ENCODE peak calls at places on chromosomes 12 and 14, in nine cellular contexts. One of them, this sample, is unnamed.
A peak's percentile ranks its signal among the peaks of the same experiment; 100 is the strongest.

GRCh38 chr12:45583011-45583657 is 146.4 kb upstream of the ARID2 start:
- DNase-seq in caudate nucleus: no peak
- DNase-seq in nephron progenitor cell: no peak
- DNase-seq in OCI-M1: peak; percentile 84
- DNase-seq in stimulated activated CD4-positive, alpha-beta T cell treated with anti-CD3 and anti-CD28 coated beads, Interleukin-1b, Interleukin-23, amount 100 ng/mL, for 1 hour: no peak
- DNase-seq in NCI-H1092: no peak
- DNase-seq in endothelial cell: no peak
- DNase-seq in NCI-H748 treated with DMSO at 0.1 percent for 48 hours: no peak
- DNase-seq in osteocyte: no peak
- DNase-seq in this sample: no peak

GRCh38 chr12:111840831-111841230 is 1.2 kb upstream of the MAPKAPK5 start:
- DNase-seq in caudate nucleus: no peak
- DNase-seq in nephron progenitor cell: no peak
- DNase-seq in OCI-M1: peak; percentile 43
- DNase-seq in stimulated activated CD4-positive, alpha-beta T cell treated with anti-CD3 and anti-CD28 coated beads, Interleukin-1b, Interleukin-23, amount 100 ng/mL, for 1 hour: no peak
- DNase-seq in NCI-H1092: no peak
- DNase-seq in endothelial cell: no peak
- DNase-seq in NCI-H748 treated with DMSO at 0.1 percent for 48 hours: no peak
- DNase-seq in osteocyte: no peak
- DNase-seq in this sample: no peak

GRCh38 chr12:113048716-113049127 is 7.8 kb upstream of the DTX1 start:
- DNase-seq in caudate nucleus: no peak
- DNase-seq in nephron progenitor cell: peak; percentile 66
- DNase-seq in OCI-M1: peak; percentile 83
- DNase-seq in stimulated activated CD4-positive, alpha-beta T cell treated with anti-CD3 and anti-CD28 coated beads, Interleukin-1b, Interleukin-23, amount 100 ng/mL, for 1 hour: peak; percentile 34
- DNase-seq in NCI-H1092: peak; percentile 69
- DNase-seq in endothelial cell: peak; percentile 69
- DNase-seq in NCI-H748 treated with DMSO at 0.1 percent for 48 hours: peak; percentile 55
- DNase-seq in osteocyte: no peak
- DNase-seq in this sample: peak; percentile 79

GRCh38 chr12:7716391-7716790 is 5.2 kb downstream of the DPPA3 start:
- DNase-seq in caudate nucleus: no peak
- DNase-seq in nephron progenitor cell: no peak
- DNase-seq in OCI-M1: peak; percentile 79
- DNase-seq in stimulated activated CD4-positive, alpha-beta T cell treated with anti-CD3 and anti-CD28 coated beads, Interleukin-1b, Interleukin-23, amount 100 ng/mL, for 1 hour: no peak
- DNase-seq in NCI-H1092: no peak
- DNase-seq in endothelial cell: no peak
- DNase-seq in NCI-H748 treated with DMSO at 0.1 percent for 48 hours: no peak
- DNase-seq in osteocyte: no peak
- DNase-seq in this sample: peak; percentile 47

GRCh38 chr14:87869619-87870583 is 123.1 kb downstream of the GALC start:
- DNase-seq in caudate nucleus: no peak
- DNase-seq in nephron progenitor cell: no peak
- DNase-seq in OCI-M1: peak; percentile 25
- DNase-seq in stimulated activated CD4-positive, alpha-beta T cell treated with anti-CD3 and anti-CD28 coated beads, Interleukin-1b, Interleukin-23, amount 100 ng/mL, for 1 hour: no peak
- DNase-seq in NCI-H1092: no peak
- DNase-seq in endothelial cell: no peak
- DNase-seq in NCI-H748 treated with DMSO at 0.1 percent for 48 hours: no peak
- DNase-seq in osteocyte: no peak
- DNase-seq in this sample: peak; percentile 26

GRCh38 chr14:104897286-104898194 is 27.1 kb upstream of the PLD4 start:
- DNase-seq in caudate nucleus: no peak
- DNase-seq in nephron progenitor cell: no peak
- DNase-seq in OCI-M1: no peak
- DNase-seq in stimulated activated CD4-positive, alpha-beta T cell treated with anti-CD3 and anti-CD28 coated beads, Interleukin-1b, Interleukin-23, amount 100 ng/mL, for 1 hour: no peak
- DNase-seq in NCI-H1092: no peak
- DNase-seq in endothelial cell: peak; percentile 4
- DNase-seq in NCI-H748 treated with DMSO at 0.1 percent for 48 hours: no peak
- DNase-seq in osteocyte: no peak
- DNase-seq in this sample: no peak

GRCh38 chr12:52884526-52885293 is 20.2 kb downstream of the KRT8 start:
- DNase-seq in caudate nucleus: peak; percentile 40
- DNase-seq in nephron progenitor cell: peak; percentile 90
- DNase-seq in OCI-M1: peak; percentile 84
- DNase-seq in stimulated activated CD4-positive, alpha-beta T cell treated with anti-CD3 and anti-CD28 coated beads, Interleukin-1b, Interleukin-23, amount 100 ng/mL, for 1 hour: peak; percentile 77
- DNase-seq in NCI-H1092: peak; percentile 30
- DNase-seq in endothelial cell: peak; percentile 89
- DNase-seq in NCI-H748 treated with DMSO at 0.1 percent for 48 hours: peak; percentile 30
- DNase-seq in osteocyte: peak; percentile 91
- DNase-seq in this sample: peak; percentile 77

GRCh38 chr12:105433804-105434203 is 103.3 kb downstream of the C12orf75 start:
- DNase-seq in caudate nucleus: no peak
- DNase-seq in nephron progenitor cell: no peak
- DNase-seq in OCI-M1: no peak
- DNase-seq in stimulated activated CD4-positive, alpha-beta T cell treated with anti-CD3 and anti-CD28 coated beads, Interleukin-1b, Interleukin-23, amount 100 ng/mL, for 1 hour: no peak
- DNase-seq in NCI-H1092: no peak
- DNase-seq in endothelial cell: no peak
- DNase-seq in NCI-H748 treated with DMSO at 0.1 percent for 48 hours: no peak
- DNase-seq in osteocyte: no peak
- DNase-seq in this sample: no peak

GRCh38 chr12:123675436-123675835 is 4.5 kb downstream of the TCTN2 start:
- DNase-seq in caudate nucleus: no peak
- DNase-seq in nephron progenitor cell: no peak
- DNase-seq in OCI-M1: no peak
- DNase-seq in stimulated activated CD4-positive, alpha-beta T cell treated with anti-CD3 and anti-CD28 coated beads, Interleukin-1b, Interleukin-23, amount 100 ng/mL, for 1 hour: no peak
- DNase-seq in NCI-H1092: no peak
- DNase-seq in endothelial cell: no peak
- DNase-seq in NCI-H748 treated with DMSO at 0.1 percent for 48 hours: no peak
- DNase-seq in osteocyte: no peak
- DNase-seq in this sample: no peak

GRCh38 chr12:30546121-30546520 is 149.5 kb downstream of the IPO8 start:
- DNase-seq in caudate nucleus: no peak
- DNase-seq in nephron progenitor cell: no peak
- DNase-seq in OCI-M1: peak; percentile 15
- DNase-seq in stimulated activated CD4-positive, alpha-beta T cell treated with anti-CD3 and anti-CD28 coated beads, Interleukin-1b, Interleukin-23, amount 100 ng/mL, for 1 hour: no peak
- DNase-seq in NCI-H1092: no peak
- DNase-seq in endothelial cell: no peak
- DNase-seq in NCI-H748 treated with DMSO at 0.1 percent for 48 hours: no peak
- DNase-seq in osteocyte: no peak
- DNase-seq in this sample: no peak

GRCh38 chr12:79897617-79898016 is 37.3 kb downstream of the PPP1R12A start:
- DNase-seq in caudate nucleus: no peak
- DNase-seq in nephron progenitor cell: no peak
- DNase-seq in OCI-M1: no peak
- DNase-seq in stimulated activated CD4-positive, alpha-beta T cell treated with anti-CD3 and anti-CD28 coated beads, Interleukin-1b, Interleukin-23, amount 100 ng/mL, for 1 hour: no peak
- DNase-seq in NCI-H1092: no peak
- DNase-seq in endothelial cell: no peak
- DNase-seq in NCI-H748 treated with DMSO at 0.1 percent for 48 hours: no peak
- DNase-seq in osteocyte: no peak
- DNase-seq in this sample: no peak

GRCh38 chr14:58501214-58501816 is 73.8 kb downstream of the KIAA0586 start:
- DNase-seq in caudate nucleus: no peak
- DNase-seq in nephron progenitor cell: peak; percentile 27
- DNase-seq in OCI-M1: peak; percentile 61
- DNase-seq in stimulated activated CD4-positive, alpha-beta T cell treated with anti-CD3 and anti-CD28 coated beads, Interleukin-1b, Interleukin-23, amount 100 ng/mL, for 1 hour: no peak
- DNase-seq in NCI-H1092: peak; percentile 37
- DNase-seq in endothelial cell: peak; percentile 12
- DNase-seq in NCI-H748 treated with DMSO at 0.1 percent for 48 hours: peak; percentile 64
- DNase-seq in osteocyte: no peak
- DNase-seq in this sample: peak; percentile 72

GRCh38 chr14:24829862-24830261 is 195.9 kb upstream of the GZMB start:
- DNase-seq in caudate nucleus: no peak
- DNase-seq in nephron progenitor cell: no peak
- DNase-seq in OCI-M1: peak; percentile 3
- DNase-seq in stimulated activated CD4-positive, alpha-beta T cell treated with anti-CD3 and anti-CD28 coated beads, Interleukin-1b, Interleukin-23, amount 100 ng/mL, for 1 hour: no peak
- DNase-seq in NCI-H1092: no peak
- DNase-seq in endothelial cell: no peak
- DNase-seq in NCI-H748 treated with DMSO at 0.1 percent for 48 hours: no peak
- DNase-seq in osteocyte: no peak
- DNase-seq in this sample: no peak

GRCh38 chr12:89708793-89709156 is at the start of gene ATP2B1:
- DNase-seq in caudate nucleus: peak; percentile 74
- DNase-seq in nephron progenitor cell: peak; percentile 86
- DNase-seq in OCI-M1: peak; percentile 90
- DNase-seq in stimulated activated CD4-positive, alpha-beta T cell treated with anti-CD3 and anti-CD28 coated beads, Interleukin-1b, Interleukin-23, amount 100 ng/mL, for 1 hour: peak; percentile 58
- DNase-seq in NCI-H1092: peak; percentile 69
- DNase-seq in endothelial cell: peak; percentile 78
- DNase-seq in NCI-H748 treated with DMSO at 0.1 percent for 48 hours: peak; percentile 63
- DNase-seq in osteocyte: peak; percentile 96
- DNase-seq in this sample: peak; percentile 95

GRCh38 chr14:99727096-99727870 is 43.2 kb downstream of the CYP46A1 start:
- DNase-seq in caudate nucleus: no peak
- DNase-seq in nephron progenitor cell: no peak
- DNase-seq in OCI-M1: no peak
- DNase-seq in stimulated activated CD4-positive, alpha-beta T cell treated with anti-CD3 and anti-CD28 coated beads, Interleukin-1b, Interleukin-23, amount 100 ng/mL, for 1 hour: no peak
- DNase-seq in NCI-H1092: no peak
- DNase-seq in endothelial cell: no peak
- DNase-seq in NCI-H748 treated with DMSO at 0.1 percent for 48 hours: no peak
- DNase-seq in osteocyte: peak; percentile 74
- DNase-seq in this sample: no peak

GRCh38 chr12:10453144-10453543 is at the start of gene KLRC1:
- DNase-seq in caudate nucleus: no peak
- DNase-seq in nephron progenitor cell: no peak
- DNase-seq in OCI-M1: no peak
- DNase-seq in stimulated activated CD4-positive, alpha-beta T cell treated with anti-CD3 and anti-CD28 coated beads, Interleukin-1b, Interleukin-23, amount 100 ng/mL, for 1 hour: no peak
- DNase-seq in NCI-H1092: no peak
- DNase-seq in endothelial cell: no peak
- DNase-seq in NCI-H748 treated with DMSO at 0.1 percent for 48 hours: no peak
- DNase-seq in osteocyte: no peak
- DNase-seq in this sample: no peak

GRCh38 chr12:4914720-4915119 is 5.0 kb downstream of the KCNA1 start:
- DNase-seq in caudate nucleus: no peak
- DNase-seq in nephron progenitor cell: no peak
- DNase-seq in OCI-M1: no peak
- DNase-seq in stimulated activated CD4-positive, alpha-beta T cell treated with anti-CD3 and anti-CD28 coated beads, Interleukin-1b, Interleukin-23, amount 100 ng/mL, for 1 hour: no peak
- DNase-seq in NCI-H1092: no peak
- DNase-seq in endothelial cell: no peak
- DNase-seq in NCI-H748 treated with DMSO at 0.1 percent for 48 hours: no peak
- DNase-seq in osteocyte: no peak
- DNase-seq in this sample: no peak

GRCh38 chr12:40202095-40203059 is 22.4 kb upstream of the LRRK2 start:
- DNase-seq in caudate nucleus: no peak
- DNase-seq in nephron progenitor cell: no peak
- DNase-seq in OCI-M1: peak; percentile 14
- DNase-seq in stimulated activated CD4-positive, alpha-beta T cell treated with anti-CD3 and anti-CD28 coated beads, Interleukin-1b, Interleukin-23, amount 100 ng/mL, for 1 hour: no peak
- DNase-seq in NCI-H1092: no peak
- DNase-seq in endothelial cell: no peak
- DNase-seq in NCI-H748 treated with DMSO at 0.1 percent for 48 hours: no peak
- DNase-seq in osteocyte: no peak
- DNase-seq in this sample: peak; percentile 41

GRCh38 chr12:7588703-7589329 is 76.9 kb downstream of the APOBEC1 start:
- DNase-seq in caudate nucleus: no peak
- DNase-seq in nephron progenitor cell: no peak
- DNase-seq in OCI-M1: peak; percentile 95
- DNase-seq in stimulated activated CD4-positive, alpha-beta T cell treated with anti-CD3 and anti-CD28 coated beads, Interleukin-1b, Interleukin-23, amount 100 ng/mL, for 1 hour: peak; percentile 4
- DNase-seq in NCI-H1092: no peak
- DNase-seq in endothelial cell: peak; percentile 20
- DNase-seq in NCI-H748 treated with DMSO at 0.1 percent for 48 hours: no peak
- DNase-seq in osteocyte: no peak
- DNase-seq in this sample: peak; percentile 78

GRCh38 chr14:77375973-77376372 is 921 bp downstream of the TMED8 start:
- DNase-seq in caudate nucleus: no peak
- DNase-seq in nephron progenitor cell: no peak
- DNase-seq in OCI-M1: peak; percentile 7
- DNase-seq in stimulated activated CD4-positive, alpha-beta T cell treated with anti-CD3 and anti-CD28 coated beads, Interleukin-1b, Interleukin-23, amount 100 ng/mL, for 1 hour: no peak
- DNase-seq in NCI-H1092: no peak
- DNase-seq in endothelial cell: no peak
- DNase-seq in NCI-H748 treated with DMSO at 0.1 percent for 48 hours: no peak
- DNase-seq in osteocyte: no peak
- DNase-seq in this sample: no peak

GRCh38 chr14:51431741-51432140 is 191.7 kb downstream of the TMX1 start:
- DNase-seq in caudate nucleus: no peak
- DNase-seq in nephron progenitor cell: no peak
- DNase-seq in OCI-M1: no peak
- DNase-seq in stimulated activated CD4-positive, alpha-beta T cell treated with anti-CD3 and anti-CD28 coated beads, Interleukin-1b, Interleukin-23, amount 100 ng/mL, for 1 hour: no peak
- DNase-seq in NCI-H1092: no peak
- DNase-seq in endothelial cell: no peak
- DNase-seq in NCI-H748 treated with DMSO at 0.1 percent for 48 hours: no peak
- DNase-seq in osteocyte: no peak
- DNase-seq in this sample: no peak

GRCh38 chr12:112029326-112029725 is 16.1 kb downstream of the ERP29 start:
- DNase-seq in caudate nucleus: no peak
- DNase-seq in nephron progenitor cell: no peak
- DNase-seq in OCI-M1: peak; percentile 87
- DNase-seq in stimulated activated CD4-positive, alpha-beta T cell treated with anti-CD3 and anti-CD28 coated beads, Interleukin-1b, Interleukin-23, amount 100 ng/mL, for 1 hour: no peak
- DNase-seq in NCI-H1092: no peak
- DNase-seq in endothelial cell: no peak
- DNase-seq in NCI-H748 treated with DMSO at 0.1 percent for 48 hours: no peak
- DNase-seq in osteocyte: no peak
- DNase-seq in this sample: peak; percentile 78